ENCODE peak calls at places on chromosomes 4 and X, in ten cellular contexts. One of them, this sample, is unnamed.

GRCh38 chrX:38985375-38985774 is 184.1 kb downstream of the MID1IP1 start:
- DNase-seq in HCT116: no peak
- DNase-seq in dorsolateral prefrontal cortex: no peak
- DNase-seq in T-helper 1 cell: no peak
- DNase-seq in neural crest cell: no peak
- DNase-seq in HEK293T: peak; percentile 19
- DNase-seq in GOT3: no peak
- DNase-seq in cardiac muscle cell: peak; percentile 41
- DNase-seq in erythroblast: peak; percentile 42
- DNase-seq in T-helper 2 cell: no peak
- DNase-seq in this sample: no peak

GRCh38 chrX:13418126-13419091 is 98.6 kb upstream of the ATXN3L start:
- DNase-seq in HCT116: no peak
- DNase-seq in dorsolateral prefrontal cortex: no peak
- DNase-seq in T-helper 1 cell: no peak
- DNase-seq in neural crest cell: no peak
- DNase-seq in HEK293T: no peak
- DNase-seq in GOT3: no peak
- DNase-seq in cardiac muscle cell: peak; percentile 42
- DNase-seq in erythroblast: no peak
- DNase-seq in T-helper 2 cell: no peak
- DNase-seq in this sample: peak; percentile 24

GRCh38 chr4:128283071-128283470 is 4.5 kb downstream of the PGRMC2 start:
- DNase-seq in HCT116: no peak
- DNase-seq in dorsolateral prefrontal cortex: no peak
- DNase-seq in T-helper 1 cell: no peak
- DNase-seq in neural crest cell: no peak
- DNase-seq in HEK293T: no peak
- DNase-seq in GOT3: no peak
- DNase-seq in cardiac muscle cell: no peak
- DNase-seq in erythroblast: no peak
- DNase-seq in T-helper 2 cell: no peak
- DNase-seq in this sample: no peak

GRCh38 chr4:113397114-113397701 is 347.8 kb downstream of the ANK2 start:
- DNase-seq in HCT116: no peak
- DNase-seq in dorsolateral prefrontal cortex: no peak
- DNase-seq in T-helper 1 cell: no peak
- DNase-seq in neural crest cell: no peak
- DNase-seq in HEK293T: no peak
- DNase-seq in GOT3: no peak
- DNase-seq in cardiac muscle cell: peak; percentile 91
- DNase-seq in erythroblast: no peak
- DNase-seq in T-helper 2 cell: no peak
- DNase-seq in this sample: peak; percentile 43

GRCh38 chr4:122475233-122475632 is 18.7 kb upstream of the IL2 start:
- DNase-seq in HCT116: no peak
- DNase-seq in dorsolateral prefrontal cortex: no peak
- DNase-seq in T-helper 1 cell: no peak
- DNase-seq in neural crest cell: no peak
- DNase-seq in HEK293T: no peak
- DNase-seq in GOT3: no peak
- DNase-seq in cardiac muscle cell: no peak
- DNase-seq in erythroblast: no peak
- DNase-seq in T-helper 2 cell: no peak
- DNase-seq in this sample: no peak

GRCh38 chr4:177380730-177381287 is 61.4 kb downstream of the AGA start:
- DNase-seq in HCT116: no peak
- DNase-seq in dorsolateral prefrontal cortex: no peak
- DNase-seq in T-helper 1 cell: no peak
- DNase-seq in neural crest cell: no peak
- DNase-seq in HEK293T: no peak
- DNase-seq in GOT3: no peak
- DNase-seq in cardiac muscle cell: no peak
- DNase-seq in erythroblast: peak; percentile 10
- DNase-seq in T-helper 2 cell: no peak
- DNase-seq in this sample: no peak

GRCh38 chrX:22278375-22278774 is 5.7 kb downstream of the CBLL2 start:
- DNase-seq in HCT116: no peak
- DNase-seq in dorsolateral prefrontal cortex: no peak
- DNase-seq in T-helper 1 cell: no peak
- DNase-seq in neural crest cell: no peak
- DNase-seq in HEK293T: peak; percentile 21
- DNase-seq in GOT3: no peak
- DNase-seq in cardiac muscle cell: no peak
- DNase-seq in erythroblast: no peak
- DNase-seq in T-helper 2 cell: no peak
- DNase-seq in this sample: no peak

GRCh38 chrX:109632906-109633504 is 8.0 kb upstream of the KCNE5 start:
- DNase-seq in HCT116: no peak
- DNase-seq in dorsolateral prefrontal cortex: no peak
- DNase-seq in T-helper 1 cell: no peak
- DNase-seq in neural crest cell: peak; percentile 36
- DNase-seq in HEK293T: peak; percentile 55
- DNase-seq in GOT3: no peak
- DNase-seq in cardiac muscle cell: peak; percentile 51
- DNase-seq in erythroblast: peak; percentile 2
- DNase-seq in T-helper 2 cell: no peak
- DNase-seq in this sample: peak; percentile 44

GRCh38 chrX:20514358-20514757 is 247.6 kb upstream of the RPS6KA3 start:
- DNase-seq in HCT116: peak; percentile 58
- DNase-seq in dorsolateral prefrontal cortex: no peak
- DNase-seq in T-helper 1 cell: no peak
- DNase-seq in neural crest cell: no peak
- DNase-seq in HEK293T: no peak
- DNase-seq in GOT3: no peak
- DNase-seq in cardiac muscle cell: peak; percentile 69
- DNase-seq in erythroblast: no peak
- DNase-seq in T-helper 2 cell: no peak
- DNase-seq in this sample: peak; percentile 47

GRCh38 chr4:94216394-94216793 is 8.7 kb downstream of the SMARCAD1 start:
- DNase-seq in HCT116: no peak
- DNase-seq in dorsolateral prefrontal cortex: no peak
- DNase-seq in T-helper 1 cell: no peak
- DNase-seq in neural crest cell: no peak
- DNase-seq in HEK293T: no peak
- DNase-seq in GOT3: no peak
- DNase-seq in cardiac muscle cell: no peak
- DNase-seq in erythroblast: no peak
- DNase-seq in T-helper 2 cell: no peak
- DNase-seq in this sample: no peak

GRCh38 chrX:75155454-75155829 is 641 bp downstream of the ABCB7 start:
- DNase-seq in HCT116: no peak
- DNase-seq in dorsolateral prefrontal cortex: no peak
- DNase-seq in T-helper 1 cell: no peak
- DNase-seq in neural crest cell: no peak
- DNase-seq in HEK293T: no peak
- DNase-seq in GOT3: no peak
- DNase-seq in cardiac muscle cell: no peak
- DNase-seq in erythroblast: peak; percentile 89
- DNase-seq in T-helper 2 cell: no peak
- DNase-seq in this sample: no peak

GRCh38 chr4:113574636-113575103 is 186.9 kb downstream of the CAMK2D start:
- DNase-seq in HCT116: no peak
- DNase-seq in dorsolateral prefrontal cortex: no peak
- DNase-seq in T-helper 1 cell: no peak
- DNase-seq in neural crest cell: no peak
- DNase-seq in HEK293T: no peak
- DNase-seq in GOT3: no peak
- DNase-seq in cardiac muscle cell: peak; percentile 85
- DNase-seq in erythroblast: no peak
- DNase-seq in T-helper 2 cell: no peak
- DNase-seq in this sample: no peak

GRCh38 chrX:73478961-73479360 is 32.1 kb downstream of the CDX4 start:
- DNase-seq in HCT116: no peak
- DNase-seq in dorsolateral prefrontal cortex: no peak
- DNase-seq in T-helper 1 cell: no peak
- DNase-seq in neural crest cell: no peak
- DNase-seq in HEK293T: no peak
- DNase-seq in GOT3: no peak
- DNase-seq in cardiac muscle cell: no peak
- DNase-seq in erythroblast: peak; percentile 10
- DNase-seq in T-helper 2 cell: no peak
- DNase-seq in this sample: no peak

GRCh38 chr4:110371016-110371795 is 104.7 kb upstream of the ENPEP start:
- DNase-seq in HCT116: no peak
- DNase-seq in dorsolateral prefrontal cortex: no peak
- DNase-seq in T-helper 1 cell: no peak
- DNase-seq in neural crest cell: no peak
- DNase-seq in HEK293T: no peak
- DNase-seq in GOT3: no peak
- DNase-seq in cardiac muscle cell: no peak
- DNase-seq in erythroblast: no peak
- DNase-seq in T-helper 2 cell: no peak
- DNase-seq in this sample: no peak

GRCh38 chr4:2793578-2793919 is 664 bp downstream of the SH3BP2 start:
- DNase-seq in HCT116: peak; percentile 12
- DNase-seq in dorsolateral prefrontal cortex: no peak
- DNase-seq in T-helper 1 cell: no peak
- DNase-seq in neural crest cell: no peak
- DNase-seq in HEK293T: no peak
- DNase-seq in GOT3: no peak
- DNase-seq in cardiac muscle cell: peak; percentile 56
- DNase-seq in erythroblast: no peak
- DNase-seq in T-helper 2 cell: no peak
- DNase-seq in this sample: peak; percentile 75

GRCh38 chrX:55787063-55787462 is 69.5 kb downstream of the RRAGB start:
- DNase-seq in HCT116: no peak
- DNase-seq in dorsolateral prefrontal cortex: no peak
- DNase-seq in T-helper 1 cell: no peak
- DNase-seq in neural crest cell: no peak
- DNase-seq in HEK293T: no peak
- DNase-seq in GOT3: no peak
- DNase-seq in cardiac muscle cell: no peak
- DNase-seq in erythroblast: no peak
- DNase-seq in T-helper 2 cell: no peak
- DNase-seq in this sample: no peak

GRCh38 chrX:9829308-9830267 is 43.4 kb downstream of the SHROOM2 start:
- DNase-seq in HCT116: peak; percentile 65
- DNase-seq in dorsolateral prefrontal cortex: no peak
- DNase-seq in T-helper 1 cell: no peak
- DNase-seq in neural crest cell: no peak
- DNase-seq in HEK293T: no peak
- DNase-seq in GOT3: no peak
- DNase-seq in cardiac muscle cell: peak; percentile 63
- DNase-seq in erythroblast: no peak
- DNase-seq in T-helper 2 cell: no peak
- DNase-seq in this sample: no peak

GRCh38 chrX:115940888-115941332 is 229.6 kb upstream of the AGTR2 start:
- DNase-seq in HCT116: no peak
- DNase-seq in dorsolateral prefrontal cortex: peak; percentile 84
- DNase-seq in T-helper 1 cell: no peak
- DNase-seq in neural crest cell: no peak
- DNase-seq in HEK293T: peak; percentile 83
- DNase-seq in GOT3: no peak
- DNase-seq in cardiac muscle cell: peak; percentile 4
- DNase-seq in erythroblast: no peak
- DNase-seq in T-helper 2 cell: no peak
- DNase-seq in this sample: peak; percentile 62

GRCh38 chrX:19085975-19086772 is 36.1 kb downstream of the ADGRG2 start:
- DNase-seq in HCT116: no peak
- DNase-seq in dorsolateral prefrontal cortex: no peak
- DNase-seq in T-helper 1 cell: no peak
- DNase-seq in neural crest cell: no peak
- DNase-seq in HEK293T: no peak
- DNase-seq in GOT3: no peak
- DNase-seq in cardiac muscle cell: no peak
- DNase-seq in erythroblast: no peak
- DNase-seq in T-helper 2 cell: no peak
- DNase-seq in this sample: no peak

GRCh38 chrX:49165901-49166881 is 3.6 kb downstream of the MAGIX start:
- DNase-seq in HCT116: peak; percentile 85
- DNase-seq in dorsolateral prefrontal cortex: peak; percentile 33
- DNase-seq in T-helper 1 cell: peak; percentile 46
- DNase-seq in neural crest cell: peak; percentile 30
- DNase-seq in HEK293T: peak; percentile 39
- DNase-seq in GOT3: no peak
- DNase-seq in cardiac muscle cell: peak; percentile 76
- DNase-seq in erythroblast: peak; percentile 95
- DNase-seq in T-helper 2 cell: peak; percentile 62
- DNase-seq in this sample: peak; percentile 54

GRCh38 chr4:3358660-3359059 is 65.8 kb downstream of the RGS12 start:
- DNase-seq in HCT116: no peak
- DNase-seq in dorsolateral prefrontal cortex: no peak
- DNase-seq in T-helper 1 cell: no peak
- DNase-seq in neural crest cell: no peak
- DNase-seq in HEK293T: no peak
- DNase-seq in GOT3: no peak
- DNase-seq in cardiac muscle cell: no peak
- DNase-seq in erythroblast: no peak
- DNase-seq in T-helper 2 cell: no peak
- DNase-seq in this sample: no peak

GRCh38 chrX:153933751-153934472 is 925 bp downstream of the NAA10 start:
- DNase-seq in HCT116: no peak
- DNase-seq in dorsolateral prefrontal cortex: no peak
- DNase-seq in T-helper 1 cell: no peak
- DNase-seq in neural crest cell: no peak
- DNase-seq in HEK293T: no peak
- DNase-seq in GOT3: no peak
- DNase-seq in cardiac muscle cell: peak; percentile 32
- DNase-seq in erythroblast: no peak
- DNase-seq in T-helper 2 cell: no peak
- DNase-seq in this sample: peak; percentile 59

GRCh38 chr4:39426728-39427127 is 20.0 kb downstream of the KLB start:
- DNase-seq in HCT116: no peak
- DNase-seq in dorsolateral prefrontal cortex: no peak
- DNase-seq in T-helper 1 cell: no peak
- DNase-seq in neural crest cell: no peak
- DNase-seq in HEK293T: no peak
- DNase-seq in GOT3: no peak
- DNase-seq in cardiac muscle cell: no peak
- DNase-seq in erythroblast: no peak
- DNase-seq in T-helper 2 cell: no peak
- DNase-seq in this sample: no peak

GRCh38 chrX:111447298-111447697 is 35.3 kb upstream of the DCX start:
- DNase-seq in HCT116: peak; percentile 4
- DNase-seq in dorsolateral prefrontal cortex: peak; percentile 6
- DNase-seq in T-helper 1 cell: no peak
- DNase-seq in neural crest cell: peak; percentile 54
- DNase-seq in HEK293T: peak; percentile 54
- DNase-seq in GOT3: no peak
- DNase-seq in cardiac muscle cell: peak; percentile 4
- DNase-seq in erythroblast: peak; percentile 23
- DNase-seq in T-helper 2 cell: no peak
- DNase-seq in this sample: no peak

GRCh38 chrX:104921606-104922205 is 298.8 kb downstream of the TEX13A start:
- DNase-seq in HCT116: no peak
- DNase-seq in dorsolateral prefrontal cortex: no peak
- DNase-seq in T-helper 1 cell: no peak
- DNase-seq in neural crest cell: no peak
- DNase-seq in HEK293T: no peak
- DNase-seq in GOT3: no peak
- DNase-seq in cardiac muscle cell: no peak
- DNase-seq in erythroblast: no peak
- DNase-seq in T-helper 2 cell: no peak
- DNase-seq in this sample: no peak

GRCh38 chr4:119858176-119858575 is 208.5 kb downstream of the MAD2L1 start:
- DNase-seq in HCT116: no peak
- DNase-seq in dorsolateral prefrontal cortex: no peak
- DNase-seq in T-helper 1 cell: no peak
- DNase-seq in neural crest cell: no peak
- DNase-seq in HEK293T: no peak
- DNase-seq in GOT3: no peak
- DNase-seq in cardiac muscle cell: no peak
- DNase-seq in erythroblast: no peak
- DNase-seq in T-helper 2 cell: no peak
- DNase-seq in this sample: no peak

GRCh38 chr4:113593400-113594230 is 167.9 kb downstream of the CAMK2D start:
- DNase-seq in HCT116: no peak
- DNase-seq in dorsolateral prefrontal cortex: no peak
- DNase-seq in T-helper 1 cell: no peak
- DNase-seq in neural crest cell: no peak
- DNase-seq in HEK293T: no peak
- DNase-seq in GOT3: no peak
- DNase-seq in cardiac muscle cell: no peak
- DNase-seq in erythroblast: no peak
- DNase-seq in T-helper 2 cell: no peak
- DNase-seq in this sample: no peak

GRCh38 chrX:102517331-102517730 is 792 bp upstream of the TMSB15A start:
- DNase-seq in HCT116: no peak
- DNase-seq in dorsolateral prefrontal cortex: no peak
- DNase-seq in T-helper 1 cell: no peak
- DNase-seq in neural crest cell: no peak
- DNase-seq in HEK293T: no peak
- DNase-seq in GOT3: no peak
- DNase-seq in cardiac muscle cell: peak; percentile 3
- DNase-seq in erythroblast: peak; percentile 2
- DNase-seq in T-helper 2 cell: no peak
- DNase-seq in this sample: no peak